ENCODE peak calls at places on chromosomes 13 and 19, in five cellular contexts. One of them, this sample, is unnamed.

GRCh38 chr19:18593367-18594095 is 4.9 kb downstream of the REX1BD start:
- DNase-seq in nephron progenitor cell: no peak
- DNase-seq in HEK293T: peak; percentile 6
- DNase-seq in activated CD8-positive, alpha-beta T cell treated with anti-CD3 and anti-CD28 coated beads for 36 hours: peak; percentile 60
- DNase-seq in NCI-H1105: no peak
- DNase-seq in this sample: no peak

GRCh38 chr13:113774177-113775107 is 15.4 kb downstream of the TMEM255B start:
- DNase-seq in NCI-H1105: no peak
- DNase-seq in nephron progenitor cell: no peak
- DNase-seq in HEK293T: no peak
- DNase-seq in activated CD8-positive, alpha-beta T cell treated with anti-CD3 and anti-CD28 coated beads for 36 hours: no peak
- DNase-seq in this sample: peak; percentile 10

GRCh38 chr19:12840091-12841079 is 2.1 kb downstream of the MAST1 start:
- DNase-seq in HEK293T: peak; percentile 95
- DNase-seq in activated CD8-positive, alpha-beta T cell treated with anti-CD3 and anti-CD28 coated beads for 36 hours: peak; percentile 81
- DNase-seq in nephron progenitor cell: peak; percentile 98
- DNase-seq in NCI-H1105: peak; percentile 82
- DNase-seq in this sample: no peak

GRCh38 chr19:1373534-1374249 is 10.0 kb upstream of the NDUFS7 start:
- DNase-seq in NCI-H1105: no peak
- DNase-seq in activated CD8-positive, alpha-beta T cell treated with anti-CD3 and anti-CD28 coated beads for 36 hours: no peak
- DNase-seq in HEK293T: no peak
- DNase-seq in nephron progenitor cell: no peak
- DNase-seq in this sample: no peak

GRCh38 chr13:78660130-78660857 is 1.3 kb upstream of the OBI1 start:
- DNase-seq in activated CD8-positive, alpha-beta T cell treated with anti-CD3 and anti-CD28 coated beads for 36 hours: peak; percentile 31
- DNase-seq in HEK293T: peak; percentile 53
- DNase-seq in nephron progenitor cell: no peak
- DNase-seq in NCI-H1105: no peak
- DNase-seq in this sample: no peak

GRCh38 chr13:41401371-41401770 is 56.0 kb upstream of the RGCC start:
- DNase-seq in nephron progenitor cell: no peak
- DNase-seq in HEK293T: no peak
- DNase-seq in NCI-H1105: no peak
- DNase-seq in activated CD8-positive, alpha-beta T cell treated with anti-CD3 and anti-CD28 coated beads for 36 hours: no peak
- DNase-seq in this sample: no peak

GRCh38 chr13:113110048-113110851 is 4.7 kb downstream of the F7 start:
- DNase-seq in HEK293T: no peak
- DNase-seq in nephron progenitor cell: peak; percentile 49
- DNase-seq in activated CD8-positive, alpha-beta T cell treated with anti-CD3 and anti-CD28 coated beads for 36 hours: peak; percentile 22
- DNase-seq in NCI-H1105: no peak
- DNase-seq in this sample: no peak

GRCh38 chr19:4597278-4597974 is 37.9 kb upstream of the SEMA6B start:
- DNase-seq in NCI-H1105: no peak
- DNase-seq in activated CD8-positive, alpha-beta T cell treated with anti-CD3 and anti-CD28 coated beads for 36 hours: no peak
- DNase-seq in HEK293T: no peak
- DNase-seq in nephron progenitor cell: peak; percentile 80
- DNase-seq in this sample: no peak

GRCh38 chr19:18646535-18647370 is 9.9 kb downstream of the KLHL26 start:
- DNase-seq in HEK293T: no peak
- DNase-seq in NCI-H1105: no peak
- DNase-seq in nephron progenitor cell: no peak
- DNase-seq in activated CD8-positive, alpha-beta T cell treated with anti-CD3 and anti-CD28 coated beads for 36 hours: no peak
- DNase-seq in this sample: no peak

GRCh38 chr19:50713556-50714236 is 5.9 kb downstream of the SHANK1 start:
- DNase-seq in NCI-H1105: no peak
- DNase-seq in nephron progenitor cell: no peak
- DNase-seq in activated CD8-positive, alpha-beta T cell treated with anti-CD3 and anti-CD28 coated beads for 36 hours: peak; percentile 61
- DNase-seq in HEK293T: no peak
- DNase-seq in this sample: no peak

GRCh38 chr13:96963786-96964475 is 30.3 kb downstream of the OXGR1 start:
- DNase-seq in activated CD8-positive, alpha-beta T cell treated with anti-CD3 and anti-CD28 coated beads for 36 hours: no peak
- DNase-seq in NCI-H1105: no peak
- DNase-seq in nephron progenitor cell: no peak
- DNase-seq in HEK293T: no peak
- DNase-seq in this sample: no peak

GRCh38 chr13:113769881-113770280 is 10.9 kb downstream of the TMEM255B start:
- DNase-seq in HEK293T: no peak
- DNase-seq in activated CD8-positive, alpha-beta T cell treated with anti-CD3 and anti-CD28 coated beads for 36 hours: no peak
- DNase-seq in NCI-H1105: no peak
- DNase-seq in nephron progenitor cell: no peak
- DNase-seq in this sample: no peak

GRCh38 chr19:49142866-49143335 is 12.3 kb downstream of the HRC start:
- DNase-seq in nephron progenitor cell: peak; percentile 95
- DNase-seq in activated CD8-positive, alpha-beta T cell treated with anti-CD3 and anti-CD28 coated beads for 36 hours: peak; percentile 87
- DNase-seq in HEK293T: peak; percentile 89
- DNase-seq in NCI-H1105: no peak
- DNase-seq in this sample: peak; percentile 75

GRCh38 chr13:106007156-106007555 is 528.3 kb downstream of the EFNB2 start:
- DNase-seq in activated CD8-positive, alpha-beta T cell treated with anti-CD3 and anti-CD28 coated beads for 36 hours: no peak
- DNase-seq in NCI-H1105: no peak
- DNase-seq in nephron progenitor cell: no peak
- DNase-seq in HEK293T: no peak
- DNase-seq in this sample: no peak

This sample was measured in GM04504.